ENCODE peak calls at places on chromosomes 6 and 20, in five cellular contexts. W, R, V, D and P are unnamed samples.

GRCh38 chr6:53794073-53794719 is 609 bp upstream of the LRRC1 start:
- DNase-seq in W (peak), R (no peak), V (peak), D (peak), P (peak)

GRCh38 chr20:57586370-57586793 is 25.5 kb downstream of the PCK1 start:
- DNase-seq in W (no peak), R (no peak), V (no peak), D (no peak), P (no peak)

GRCh38 chr6:4128748-4129147 is 6.6 kb downstream of the ECI2 start:
- DNase-seq in W (no peak), R (no peak), V (no peak), D (no peak), P (no peak)

GRCh38 chr20:31764641-31765305 is 25.7 kb downstream of the TPX2 start:
- DNase-seq in W (no peak), R (no peak), V (no peak), D (no peak), P (no peak)

GRCh38 chr20:41342474-41343464 is 2.1 kb downstream of the LPIN3 start:
- DNase-seq in W (no peak), R (no peak), V (no peak), D (no peak), P (no peak)

GRCh38 chr6:24477070-24477469 is 12.3 kb downstream of the GPLD1 start:
- DNase-seq in W (no peak), R (no peak), V (no peak), D (no peak), P (no peak)

GRCh38 chr20:57006411-57007170 is 259.9 kb downstream of the BMP7 start:
- DNase-seq in W (no peak), R (no peak), V (no peak), D (no peak), P (no peak)

GRCh38 chr6:85452441-85452881 is 2.6 kb downstream of the NT5E start:
- DNase-seq in W (no peak), R (no peak), V (peak), D (no peak), P (no peak)

GRCh38 chr6:155523821-155524238 is 68.2 kb upstream of the NOX3 start:
- DNase-seq in W (no peak), R (no peak), V (no peak), D (no peak), P (no peak)

GRCh38 chr6:71012871-71013456 is 56.1 kb upstream of the B3GAT2 start:
- DNase-seq in W (no peak), R (no peak), V (peak), D (no peak), P (no peak)

GRCh38 chr6:40743226-40743625 is 156.1 kb upstream of the LRFN2 start:
- DNase-seq in W (no peak), R (no peak), V (no peak), D (no peak), P (no peak)

GRCh38 chr20:10475225-10475624 is 40.1 kb downstream of the SLX4IP start:
- DNase-seq in W (no peak), R (no peak), V (no peak), D (no peak), P (no peak)

GRCh38 chr20:50427740-50428462 is 82.3 kb upstream of the PTPN1 start:
- DNase-seq in W (peak), R (no peak), V (peak), D (no peak), P (no peak)

GRCh38 chr6:144411506-144412165 is 126.5 kb downstream of the UTRN start:
- DNase-seq in W (no peak), R (no peak), V (peak), D (no peak), P (no peak)

GRCh38 chr20:44961868-44962267 is 1.7 kb upstream of the TOMM34 start:
- DNase-seq in W (no peak), R (no peak), V (peak), D (no peak), P (no peak)

GRCh38 chr6:25963426-25964123 is 973 bp downstream of the TRIM38 start:
- DNase-seq in W (no peak), R (no peak), V (peak), D (no peak), P (no peak)

GRCh38 chr6:55678330-55679224 is 99.6 kb upstream of the HMGCLL1 start:
- DNase-seq in W (no peak), R (no peak), V (no peak), D (no peak), P (no peak)

GRCh38 chr6:122393339-122393896 is 6.0 kb upstream of the HSF2 start:
- DNase-seq in W (no peak), R (no peak), V (no peak), D (no peak), P (no peak)

GRCh38 chr20:32651537-32651936 is 22.2 kb downstream of the C20orf203 start:
- DNase-seq in W (no peak), R (no peak), V (no peak), D (no peak), P (no peak)

GRCh38 chr6:43405354-43405753 is 22.0 kb upstream of the ABCC10 start:
- DNase-seq in W (no peak), R (no peak), V (peak), D (no peak), P (no peak)

GRCh38 chr6:113414511-113414910 is 442.6 kb upstream of the MARCKS start:
- DNase-seq in W (no peak), R (no peak), V (peak), D (no peak), P (no peak)

GRCh38 chr20:25398363-25399037 is 7.9 kb upstream of the ABHD12 start:
- DNase-seq in W (no peak), R (no peak), V (no peak), D (no peak), P (no peak)

GRCh38 chr6:115055579-115055978 is 712.8 kb upstream of the HS3ST5 start:
- DNase-seq in W (no peak), R (no peak), V (no peak), D (no peak), P (no peak)

GRCh38 chr6:165308926-165309731 is at the start of gene C6orf118:
- DNase-seq in W (peak), R (peak), V (peak), D (peak), P (no peak)

GRCh38 chr6:43668151-43669028 is 19.2 kb downstream of the MRPS18A start:
- DNase-seq in W (peak), R (no peak), V (peak), D (peak), P (peak)

GRCh38 chr6:31806470-31807272 is at the start of gene LSM2:
- DNase-seq in W (peak), R (peak), V (peak), D (peak), P (peak)
- TF ChIP-seq CTCF in W (peak), R (no peak), V (peak), D (peak), P (no peak)

GRCh38 chr20:46564241-46564957 is 13.9 kb upstream of the OCSTAMP start:
- DNase-seq in W (no peak), R (no peak), V (peak), D (no peak), P (peak)

GRCh38 chr20:46562009-46562372 is 11.5 kb upstream of the OCSTAMP start:
- DNase-seq in W (no peak), R (no peak), V (no peak), D (no peak), P (no peak)

GRCh38 chr20:46563848-46564197 is 13.4 kb upstream of the OCSTAMP start:
- DNase-seq in W (no peak), R (no peak), V (no peak), D (no peak), P (peak)

GRCh38 chr20:46562373-46563169 is 12.1 kb upstream of the OCSTAMP start:
- DNase-seq in W (peak), R (peak), V (peak), D (peak), P (peak)

GRCh38 chr20:46563170-46563847 is 12.9 kb upstream of the OCSTAMP start:
- DNase-seq in W (no peak), R (no peak), V (no peak), D (no peak), P (peak)
- TF ChIP-seq CTCF in W (no peak), R (no peak), V (no peak), D (no peak), P (no peak)

GRCh38 chr20:650281-650680 is 2.7 kb downstream of the SRXN1 start:
- DNase-seq in W (no peak), R (no peak), V (no peak), D (no peak), P (no peak)

GRCh38 chr20:652611-653109 is 340 bp downstream of the SRXN1 start:
- DNase-seq in W (no peak), R (no peak), V (no peak), D (peak), P (no peak)

GRCh38 chr20:653110-653589 is at the start of gene SRXN1:
- DNase-seq in W (peak), R (peak), V (peak), D (peak), P (peak)

GRCh38 chr20:651713-652610 is 1.0 kb downstream of the SRXN1 start:
- DNase-seq in W (no peak), R (no peak), V (no peak), D (no peak), P (no peak)

GRCh38 chr20:650954-651353 is 2.0 kb downstream of the SRXN1 start:
- DNase-seq in W (no peak), R (no peak), V (no peak), D (no peak), P (no peak)
- TF ChIP-seq CTCF in W (no peak), R (no peak), V (no peak), D (no peak), P (no peak)

DNA sequence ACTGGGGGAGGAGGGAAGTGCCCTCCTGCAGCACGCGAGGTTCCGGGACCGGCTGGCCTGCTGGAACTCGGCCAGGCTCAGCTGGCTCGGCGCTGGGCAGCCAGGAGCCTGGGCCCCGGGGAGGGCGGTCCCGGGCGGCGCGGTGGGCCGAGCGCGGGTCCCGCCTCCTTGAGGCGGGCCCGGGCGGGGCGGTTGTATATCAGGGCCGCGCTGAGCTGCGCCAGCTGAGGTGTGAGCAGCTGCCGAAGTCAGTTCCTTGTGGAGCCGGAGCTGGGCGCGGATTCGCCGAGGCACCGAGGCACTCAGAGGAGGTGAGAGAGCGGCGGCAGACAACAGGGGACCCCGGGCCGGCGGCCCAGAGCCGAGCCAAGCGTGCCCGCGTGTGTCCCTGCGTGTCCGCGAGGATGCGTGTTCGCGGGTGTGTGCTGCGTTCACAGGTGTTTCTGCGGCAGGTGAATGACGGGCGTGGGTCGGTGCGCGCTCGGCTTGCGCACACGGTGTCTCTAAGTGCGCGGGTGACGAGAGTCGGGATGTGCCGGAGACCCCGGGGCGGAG is at the start of gene CDKN1A:
- DNase-seq in W (peak), R (peak), V (peak), D (peak), P (peak)
- TF ChIP-seq CTCF in W (peak), R (no peak), V (no peak), D (no peak), P (no peak)

GRCh38 chr6:163634514-163635171 is 220.1 kb downstream of the QKI start:
- DNase-seq in W (no peak), R (no peak), V (peak), D (no peak), P (no peak)
- TF ChIP-seq CTCF in W (no peak), R (no peak), V (no peak), D (no peak), P (no peak)

GRCh38 chr6:303948-304558 is 11.8 kb downstream of the DUSP22 start:
- DNase-seq in W (no peak), R (no peak), V (no peak), D (no peak), P (no peak)
- TF ChIP-seq CTCF in W (no peak), R (no peak), V (peak), D (no peak), P (no peak)

DNA sequence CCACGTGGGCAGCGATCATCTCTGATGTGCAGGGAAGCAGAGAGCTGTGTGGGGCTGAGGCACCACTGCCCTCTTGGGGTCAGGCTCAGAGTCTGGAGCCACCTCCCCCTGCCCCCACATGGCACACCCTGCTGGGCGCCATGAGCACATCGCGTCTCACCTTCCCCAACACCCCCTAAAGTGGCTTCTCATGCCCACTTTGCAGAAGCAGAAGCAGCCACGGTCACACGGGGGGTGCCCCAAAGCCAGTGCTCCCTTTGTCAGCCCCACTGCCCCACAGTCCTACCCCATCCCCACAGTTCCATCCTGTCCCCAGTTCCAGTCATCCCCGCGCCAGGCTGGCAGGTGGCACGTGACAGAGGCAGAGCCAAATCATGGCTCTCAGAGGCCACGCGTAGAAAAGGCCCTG is 19.5 kb downstream of the SDCBP2 start:
- DNase-seq in W (no peak), R (no peak), V (no peak), D (no peak), P (no peak)
- TF ChIP-seq CTCF in W (no peak), R (no peak), V (no peak), D (no peak), P (no peak)

DNA sequence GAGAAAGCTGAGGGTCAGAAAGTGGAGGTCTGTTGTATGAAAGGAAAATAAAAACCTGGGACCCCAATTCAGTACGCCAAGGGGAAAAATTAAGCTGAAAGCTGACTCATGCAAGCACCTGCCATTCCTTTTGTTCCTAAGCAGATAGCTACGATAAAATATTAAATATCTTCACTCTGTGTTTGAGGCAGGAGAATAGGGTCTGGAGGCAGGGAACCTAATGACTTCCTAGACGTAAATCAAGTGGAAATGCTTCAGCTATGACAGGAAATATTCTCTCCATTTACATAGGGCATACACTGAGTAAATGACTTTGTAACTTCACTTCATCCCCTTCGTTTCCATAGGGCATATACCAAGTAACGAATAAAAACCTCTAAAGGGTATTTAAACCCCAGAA is 41.0 kb upstream of the IFNGR1 start:
- DNase-seq in W (no peak), R (no peak), V (no peak), D (no peak), P (no peak)
- TF ChIP-seq CTCF in W (no peak), R (no peak), V (no peak), D (no peak), P (no peak)